ENCODE peak calls at places on chromosomes 16 and 17, in seven cellular contexts. D is OCI-LY7, Y is HL-60, K is Caco-2, V is left ventricle myocardium inferior, A is AG04450, Z is AG10803. C is an unnamed sample.

GRCh38 chr17:28899212-28899815 is 1.8 kb upstream of the FLOT2 start:
- DNase-seq in D (no peak), Y (peak; percentile 19), K (no peak), V (no peak), A (no peak), Z (no peak), C (no peak)

GRCh38 chr17:39754958-39755549 is 17.3 kb downstream of the GRB7 start:
- DNase-seq in D (peak; percentile 57), Y (no peak), K (no peak), V (no peak), A (no peak), Z (no peak), C (no peak)

GRCh38 chr17:35708149-35708548 is 23.3 kb upstream of the RASL10B start:
- DNase-seq in D (no peak), Y (no peak), K (no peak), V (no peak), A (no peak), Z (no peak), C (no peak)

GRCh38 chr17:79003661-79004411 is 5.7 kb downstream of the CANT1 start:
- DNase-seq in D (no peak), Y (no peak), K (peak; percentile 26), V (no peak), A (no peak), Z (no peak), C (no peak)

GRCh38 chr17:79002291-79002690 is 7.3 kb downstream of the CANT1 start:
- DNase-seq in D (no peak), Y (no peak), K (peak; percentile 19), V (no peak), A (no peak), Z (no peak), C (no peak)

GRCh38 chr17:47692137-47692894 is 1.6 kb upstream of the TBKBP1 start:
- DNase-seq in D (no peak), Y (no peak), K (no peak), V (no peak), A (no peak), Z (no peak), C (no peak)

GRCh38 chr17:49597928-49598655 is 22.4 kb downstream of the NXPH3 start:
- DNase-seq in D (no peak), Y (no peak), K (no peak), V (no peak), A (no peak), Z (peak; percentile 39), C (no peak)

GRCh38 chr16:8850279-8850885 is 18.4 kb downstream of the CARHSP1 start:
- DNase-seq in D (no peak), Y (peak; percentile 80), K (no peak), V (peak; percentile 60), A (no peak), Z (peak; percentile 80), C (no peak)

GRCh38 chr17:48024149-48025039 is 13.2 kb downstream of the COPZ2 start:
- DNase-seq in D (no peak), Y (peak; percentile 41), K (peak; percentile 74), V (peak; percentile 50), A (no peak), Z (peak; percentile 84), C (no peak)

GRCh38 chr16:83574388-83574787 is 233.4 kb upstream of the HSBP1 start:
- DNase-seq in D (no peak), Y (no peak), K (no peak), V (no peak), A (peak; percentile 63), Z (peak; percentile 89), C (no peak)

GRCh38 chr16:66894948-66895696 is 14.8 kb downstream of the PDP2 start:
- DNase-seq in D (peak; percentile 63), Y (peak; percentile 74), K (peak; percentile 81), V (peak; percentile 63), A (no peak), Z (peak; percentile 71), C (no peak)

GRCh38 chr17:1713878-1714487 is 3.8 kb upstream of the TLCD2 start:
- DNase-seq in D (no peak), Y (peak; percentile 17), K (peak; percentile 85), V (no peak), A (no peak), Z (peak; percentile 50), C (peak; percentile 43)
- TF ChIP-seq CTCF in D (peak; percentile 65), Y (no peak), K (peak; percentile 73), V (peak; percentile 31), A (peak; percentile 52), Z (peak; percentile 51), C (peak; percentile 91)

GRCh38 chr16:10576390-10577304 is 3.8 kb downstream of the EMP2 start:
- DNase-seq in D (no peak), Y (no peak), K (no peak), V (no peak), A (no peak), Z (no peak), C (no peak)

GRCh38 chr16:10579575-10579964 is 828 bp downstream of the EMP2 start:
- DNase-seq in D (no peak), Y (no peak), K (no peak), V (no peak), A (no peak), Z (no peak), C (no peak)

GRCh38 chr16:10577305-10578202 is 2.8 kb downstream of the EMP2 start:
- DNase-seq in D (no peak), Y (no peak), K (no peak), V (peak; percentile 64), A (no peak), Z (peak; percentile 85), C (no peak)

GRCh38 chr16:10579965-10580918 is at the start of gene EMP2:
- DNase-seq in D (no peak), Y (no peak), K (peak; percentile 85), V (peak; percentile 88), A (peak; percentile 30), Z (peak; percentile 70), C (no peak)

DNA sequence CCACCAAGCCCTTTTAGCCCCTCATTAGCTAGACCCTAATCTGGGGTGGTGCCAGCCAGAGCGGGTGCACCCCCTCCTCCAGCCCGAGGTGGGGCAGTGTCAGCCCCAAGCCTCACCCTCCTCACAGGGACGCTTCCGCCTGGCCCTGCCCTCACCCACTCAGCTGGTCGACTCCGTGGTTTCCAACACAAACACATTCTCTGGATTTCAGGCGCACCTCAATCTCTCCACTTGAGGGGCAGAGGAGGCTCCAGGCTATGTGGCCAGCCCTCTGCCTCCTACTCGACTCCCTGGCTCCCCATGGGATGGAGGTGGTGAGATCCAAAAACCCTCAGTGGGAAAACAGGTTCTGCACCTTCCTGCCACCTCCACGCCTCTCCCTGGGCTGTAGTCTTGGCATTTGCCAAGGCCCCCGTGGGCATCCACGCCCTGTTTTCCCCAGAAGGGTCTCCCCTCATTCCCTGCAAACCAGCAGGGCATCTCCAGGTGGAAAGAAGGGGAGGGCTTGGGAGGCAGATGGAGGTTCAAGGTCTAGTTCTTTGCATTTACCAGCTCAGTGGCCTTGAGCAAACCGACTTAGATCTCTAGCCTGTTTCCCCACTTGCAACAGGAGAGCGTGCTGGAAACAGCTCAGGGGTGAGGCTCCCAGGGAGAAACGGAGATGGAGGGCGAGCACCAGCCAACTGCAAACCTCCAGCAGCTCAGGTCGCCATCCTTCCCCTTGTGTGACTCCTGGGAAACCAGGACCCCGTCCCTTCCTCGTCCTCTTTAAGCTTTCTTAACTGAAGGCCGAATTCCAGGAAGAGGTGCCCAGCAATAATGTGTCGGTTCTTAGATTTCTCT is 1.7 kb downstream of the EMP2 start:
- DNase-seq in D (no peak), Y (no peak), K (no peak), V (peak; percentile 49), A (no peak), Z (no peak), C (no peak)
- H3K4me3 ChIP-seq in D (no peak overlapping the region), Y (no peak overlapping the region), K (peak overlapping the region; percentile 18), V (peak overlapping the region; percentile 100), A (no peak overlapping the region), Z (peak overlapping the region; percentile 84), C (no peak overlapping the region)

GRCh38 chr16:80362816-80363215 is 178.0 kb upstream of the DYNLRB2 start:
- DNase-seq in D (no peak), Y (no peak), K (no peak), V (no peak), A (no peak), Z (no peak), C (no peak)
- TF ChIP-seq CTCF in D (no peak), Y (no peak), K (no peak), V (no peak), A (no peak), Z (no peak), C (no peak)

GRCh38 chr17:81518785-81519283 is 6.2 kb upstream of the ACTG1 start:
- DNase-seq in D (peak; percentile 63), Y (peak; percentile 43), K (peak; percentile 67), V (peak; percentile 55), A (no peak), Z (no peak), C (no peak)
- H3K4me3 ChIP-seq in D (peak overlapping the region; percentile 90), Y (peak overlapping the region; percentile 45), K (peak overlapping the region; percentile 74), V (peak overlapping the region; percentile 93), A (peak overlapping the region; percentile 51), Z (peak overlapping the region; percentile 51), C (peak overlapping the region; percentile 59)

GRCh38 chr17:2485543-2485942 is 26.1 kb downstream of the METTL16 start:
- DNase-seq in D (no peak), Y (no peak), K (no peak), V (no peak), A (no peak), Z (peak; percentile 63), C (peak; percentile 71)

GRCh38 chr17:2483084-2483483 is 28.6 kb downstream of the METTL16 start:
- DNase-seq in D (no peak), Y (no peak), K (no peak), V (no peak), A (no peak), Z (no peak), C (no peak)

GRCh38 chr17:2487306-2487705 is 24.4 kb downstream of the METTL16 start:
- DNase-seq in D (no peak), Y (no peak), K (no peak), V (no peak), A (no peak), Z (no peak), C (peak; percentile 56)

GRCh38 chr17:2485970-2486369 is 25.7 kb downstream of the METTL16 start:
- DNase-seq in D (no peak), Y (no peak), K (no peak), V (no peak), A (no peak), Z (no peak), C (no peak)

GRCh38 chr17:2484876-2485275 is 26.8 kb downstream of the METTL16 start:
- DNase-seq in D (no peak), Y (no peak), K (no peak), V (no peak), A (no peak), Z (no peak), C (no peak)
- TF ChIP-seq CTCF in D (no peak), Y (no peak), K (no peak), V (no peak), A (no peak), Z (no peak), C (no peak)